ENCODE peak calls at places on chromosomes 7 and 10, in five cellular contexts. D is NT2/D1, M is neuronal stem cell, L is heart right ventricle, S is IMR-90. C is an unnamed sample.

GRCh38 chr10:22321831-22322662 is 1.1 kb downstream of the BMI1 start:
- DNase-seq in D (no peak), M (peak; percentile 43), L (no peak), S (no peak), C (no peak)

GRCh38 chr7:37083311-37084096 is 359.2 kb upstream of the AOAH start:
- DNase-seq in D (no peak), M (no peak), L (peak; percentile 64), S (peak; percentile 46), C (peak; percentile 15)

GRCh38 chr10:110496553-110497437 is 912 bp upstream of the DUSP5 start:
- DNase-seq in D (no peak), M (no peak), L (no peak), S (no peak), C (peak; percentile 85)

GRCh38 chr7:47374538-47374937 is 207.4 kb downstream of the TNS3 start:
- DNase-seq in D (no peak), M (no peak), L (no peak), S (no peak), C (no peak)

GRCh38 chr10:34171957-34172527 is 643.1 kb downstream of the PARD3 start:
- DNase-seq in D (no peak), M (no peak), L (no peak), S (peak; percentile 47), C (no peak)

GRCh38 chr10:121627810-121628209 is 29.6 kb upstream of the FGFR2 start:
- DNase-seq in D (no peak), M (no peak), L (no peak), S (no peak), C (no peak)

GRCh38 chr10:5555881-5556280 is 31.1 kb downstream of the CALML3 start:
- DNase-seq in D (no peak), M (no peak), L (no peak), S (no peak), C (no peak)

GRCh38 chr10:13613519-13613918 is 26.8 kb downstream of the PRPF18 start:
- DNase-seq in D (no peak), M (no peak), L (no peak), S (peak; percentile 68), C (no peak)

GRCh38 chr10:71232089-71232998 is 20.0 kb downstream of the UNC5B start:
- DNase-seq in D (no peak), M (no peak), L (peak; percentile 83), S (no peak), C (peak; percentile 92)

GRCh38 chr10:3471927-3472704 is 299.5 kb upstream of the PITRM1 start:
- DNase-seq in D (no peak), M (peak; percentile 45), L (no peak), S (no peak), C (peak; percentile 88)

GRCh38 chr10:104450954-104451353 is 97.3 kb downstream of the CFAP58 start:
- DNase-seq in D (no peak), M (no peak), L (no peak), S (no peak), C (no peak)

GRCh38 chr7:30478349-30479228 is at the start of gene NOD1:
- DNase-seq in D (peak; percentile 44), M (peak; percentile 51), L (peak; percentile 78), S (peak; percentile 63), C (no peak)

GRCh38 chr7:137626469-137627067 is 220.2 kb downstream of the DGKI start:
- DNase-seq in D (peak; percentile 36), M (peak; percentile 72), L (peak; percentile 36), S (peak; percentile 52), C (no peak)

GRCh38 chr10:22666287-22667092 is 47.9 kb downstream of the PIP4K2A start:
- DNase-seq in D (no peak), M (no peak), L (no peak), S (peak; percentile 62), C (no peak)

GRCh38 chr7:45174966-45175765 is 17.6 kb downstream of the RAMP3 start:
- DNase-seq in D (no peak), M (no peak), L (no peak), S (no peak), C (no peak)

GRCh38 chr10:80132299-80133139 is at the start of gene PLAC9:
- DNase-seq in D (no peak), M (peak; percentile 35), L (peak; percentile 62), S (peak; percentile 20), C (peak; percentile 89)

GRCh38 chr10:123563581-123563855 is 102.6 kb upstream of the GPR26 start:
- DNase-seq in D (no peak), M (no peak), L (no peak), S (no peak), C (peak; percentile 76)

GRCh38 chr10:132722980-132723970 is 62.7 kb downstream of the NKX6-2 start:
- DNase-seq in D (no peak), M (no peak), L (peak; percentile 36), S (no peak), C (no peak)

GRCh38 chr10:106942035-106942662 is 222.4 kb downstream of the SORCS1 start:
- DNase-seq in D (no peak), M (no peak), L (no peak), S (no peak), C (peak; percentile 48)

DNA sequence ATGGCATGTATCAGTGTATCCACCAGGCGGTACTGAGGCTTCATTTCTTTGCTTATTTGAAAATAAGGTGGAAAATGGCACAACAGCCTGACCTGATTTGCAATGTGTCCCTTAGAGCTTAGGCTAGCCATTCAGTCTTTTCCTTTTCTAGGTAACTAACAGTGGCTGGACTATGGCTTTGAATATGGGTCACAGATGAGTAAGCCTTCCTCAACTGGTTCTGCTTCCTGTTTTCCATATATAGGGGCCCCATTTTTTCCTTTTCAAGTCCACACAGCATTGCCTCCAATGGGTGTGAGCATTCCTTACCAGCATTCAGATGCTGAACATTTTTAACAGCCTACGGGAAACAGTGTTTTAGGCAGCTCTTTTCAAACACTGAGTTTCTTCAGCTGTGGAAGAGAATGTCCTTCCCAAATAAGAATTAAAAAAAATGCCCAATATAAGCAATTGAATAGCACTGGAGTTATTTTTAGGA is 3.9 kb upstream of the ITGB1 start:
- DNase-seq in D (no peak), M (no peak), L (peak; percentile 33), S (peak; percentile 93), C (no peak)
- H3K4me3 ChIP-seq in D (no peak overlapping the region), M (peak overlapping the region; percentile 25), L (peak overlapping the region; percentile 1), S (peak overlapping the region; percentile 5), C (no peak overlapping the region)

DNA sequence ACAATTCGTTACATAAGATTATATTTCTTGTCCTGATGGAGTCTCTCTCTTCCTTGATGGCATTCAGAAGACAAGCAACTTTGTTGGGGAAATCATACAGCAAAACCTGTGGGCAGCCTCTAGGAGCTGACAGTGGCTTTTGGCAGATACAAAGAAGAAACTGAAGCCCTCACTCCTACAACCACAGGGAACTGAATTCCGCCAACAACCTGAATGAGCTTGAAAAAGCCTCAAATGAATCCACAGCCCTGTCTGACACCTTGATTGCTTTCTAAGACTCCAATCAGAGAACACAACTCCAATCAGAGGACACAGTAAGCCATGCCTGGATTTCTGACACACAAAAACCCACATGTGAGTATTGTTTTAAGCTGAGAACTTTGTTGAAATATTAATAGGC is 576.8 kb upstream of the LRRTM3 start:
- DNase-seq in D (no peak), M (no peak), L (no peak), S (no peak), C (no peak)
- H3K4me3 ChIP-seq in D (no peak overlapping the region), M (no peak overlapping the region), L (no peak overlapping the region), S (no peak overlapping the region), C (no peak overlapping the region)

GRCh38 chr10:43574035-43574892 is at the start of gene ZNF239:
- DNase-seq in D (peak; percentile 70), M (peak; percentile 58), L (peak; percentile 91), S (peak; percentile 84), C (peak; percentile 80)
- H3K4me3 ChIP-seq in D (peak within 1 kb of the TSS; percentile 56), M (peak within 1 kb of the TSS; percentile 73), L (peak within 1 kb of the TSS; percentile 60), S (peak within 1 kb of the TSS; percentile 62), C (peak within 1 kb of the TSS; percentile 46)

DNA sequence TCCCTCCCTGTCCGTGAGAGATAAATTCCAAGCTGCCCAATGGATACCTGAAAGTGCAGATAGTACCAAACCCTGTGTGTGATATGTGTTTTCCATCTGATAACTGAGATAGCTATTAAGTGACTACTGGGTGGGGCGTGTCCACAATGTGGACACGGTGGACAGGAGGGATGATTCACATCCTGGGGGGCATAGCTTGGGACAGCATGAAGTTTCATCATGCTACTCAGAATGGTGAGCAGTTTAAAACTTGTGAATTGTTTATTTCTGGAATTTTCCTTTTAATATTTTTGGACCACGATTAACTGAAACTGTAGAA is 158.6 kb downstream of the CREB5 start:
- DNase-seq in D (no peak), M (no peak), L (no peak), S (peak; percentile 56), C (no peak)
- H3K4me3 ChIP-seq in D (no peak overlapping the region), M (no peak overlapping the region), L (no peak overlapping the region), S (no peak overlapping the region), C (no peak overlapping the region)

DNA sequence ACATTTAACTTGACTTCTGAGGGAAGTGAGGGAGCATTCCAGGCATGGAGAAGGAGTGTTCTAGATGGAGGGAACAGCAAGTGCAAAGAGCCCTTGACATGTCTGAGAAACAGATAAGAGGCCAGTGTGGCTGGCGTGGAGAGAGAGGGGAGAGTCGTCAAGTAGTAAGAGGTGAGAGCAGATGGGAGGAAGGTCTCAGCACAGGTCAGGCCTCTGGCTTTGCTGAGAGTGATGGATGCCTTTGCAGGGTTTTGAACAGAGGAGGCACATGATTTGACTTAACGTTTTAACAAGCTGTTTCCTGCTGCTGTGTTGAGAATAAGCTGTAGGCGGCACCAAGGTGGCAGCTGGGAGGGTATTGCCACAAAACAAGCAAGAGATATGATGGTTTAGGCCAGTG is 97.2 kb downstream of the KAT6B start:
- DNase-seq in D (no peak), M (no peak), L (no peak), S (no peak), C (no peak)
- H3K4me3 ChIP-seq in D (no peak overlapping the region), M (no peak overlapping the region), L (no peak overlapping the region), S (no peak overlapping the region), C (no peak overlapping the region)

GRCh38 chr7:11343136-11343535 is 369.5 kb downstream of the PHF14 start:
- DNase-seq in D (no peak), M (no peak), L (no peak), S (no peak), C (no peak)

GRCh38 chr7:11341285-11341944 is 367.7 kb downstream of the PHF14 start:
- DNase-seq in D (peak; percentile 28), M (no peak), L (no peak), S (no peak), C (no peak)

GRCh38 chr7:11345621-11346020 is 371.9 kb downstream of the PHF14 start:
- DNase-seq in D (no peak), M (no peak), L (no peak), S (no peak), C (no peak)

GRCh38 chr7:11346312-11346711 is 372.6 kb downstream of the PHF14 start:
- DNase-seq in D (no peak), M (no peak), L (no peak), S (no peak), C (no peak)

GRCh38 chr7:11343818-11344413 is 370.2 kb downstream of the PHF14 start:
- DNase-seq in D (peak; percentile 44), M (peak; percentile 65), L (no peak), S (peak; percentile 26), C (no peak)
- H3K4me3 ChIP-seq in D (no peak overlapping the region), M (no peak overlapping the region), L (no peak overlapping the region), S (no peak overlapping the region), C (no peak overlapping the region)

C was measured in lower leg skin.